ENCODE peak calls at places on chromosomes 12 and 14, in seven cellular contexts. E is PC-9, D is mucosa of descending colon, G is lung, H is small intestine, F is Peyer's patch, X is neural progenitor cell. C is an unnamed sample.

GRCh38 chr12:94941440-94941862 is 62.0 kb downstream of the NDUFA12 start:
- DNase-seq in E (no peak), D (no peak), G (peak; percentile 29), H (no peak), F (no peak), X (peak; percentile 11), C (peak; percentile 29)

GRCh38 chr12:89195470-89195869 is 156.8 kb downstream of the DUSP6 start:
- DNase-seq in E (no peak), D (no peak), G (no peak), H (no peak), F (no peak), X (no peak), C (no peak)

GRCh38 chr14:50383618-50384225 is 13.0 kb downstream of the CDKL1 start:
- DNase-seq in E (no peak), D (no peak), G (no peak), H (peak; percentile 32), F (no peak), X (peak; percentile 60), C (no peak)

GRCh38 chr14:68734231-68734732 is 58.6 kb downstream of the ZFP36L1 start:
- DNase-seq in E (no peak), D (no peak), G (no peak), H (peak; percentile 49), F (no peak), X (no peak), C (no peak)

GRCh38 chr14:91374897-91375747 is 42.5 kb downstream of the CCDC88C start:
- DNase-seq in E (no peak), D (no peak), G (no peak), H (no peak), F (no peak), X (peak; percentile 87), C (no peak)

GRCh38 chr12:20007331-20007730 is 361.0 kb upstream of the PDE3A start:
- DNase-seq in E (no peak), D (no peak), G (no peak), H (no peak), F (no peak), X (no peak), C (no peak)

GRCh38 chr14:45125754-45126153 is 8.5 kb downstream of the FKBP3 start:
- DNase-seq in E (no peak), D (no peak), G (no peak), H (no peak), F (no peak), X (no peak), C (no peak)

GRCh38 chr14:51202914-51203665 is 37.0 kb upstream of the TMX1 start:
- DNase-seq in E (no peak), D (no peak), G (no peak), H (no peak), F (no peak), X (no peak), C (no peak)

GRCh38 chr14:49892301-49892635 is 614 bp upstream of the ARF6 start:
- DNase-seq in E (no peak), D (no peak), G (peak; percentile 60), H (peak; percentile 76), F (no peak), X (no peak), C (peak; percentile 74)

GRCh38 chr14:50529288-50530179 is 2.8 kb downstream of the MAP4K5 start:
- DNase-seq in E (no peak), D (no peak), G (no peak), H (no peak), F (no peak), X (no peak), C (no peak)

GRCh38 chr12:43285248-43285647 is 266.8 kb downstream of the ADAMTS20 start:
- DNase-seq in E (peak; percentile 42), D (no peak), G (no peak), H (no peak), F (no peak), X (no peak), C (no peak)

GRCh38 chr14:68789798-68790655 is 2.8 kb downstream of the ZFP36L1 start:
- DNase-seq in E (no peak), D (peak; percentile 60), G (no peak), H (peak; percentile 31), F (peak; percentile 67), X (peak; percentile 26), C (peak; percentile 52)

GRCh38 chr12:39824505-39825198 is 205.0 kb upstream of the ABCD2 start:
- DNase-seq in E (no peak), D (no peak), G (no peak), H (no peak), F (no peak), X (no peak), C (no peak)

GRCh38 chr12:49040364-49040855 is 20.2 kb downstream of the KMT2D start:
- DNase-seq in E (no peak), D (peak; percentile 20), G (no peak), H (no peak), F (no peak), X (no peak), C (no peak)

GRCh38 chr12:2165021-2165420 is 112.2 kb downstream of the CACNA1C start:
- DNase-seq in E (no peak), D (no peak), G (no peak), H (no peak), F (no peak), X (no peak), C (no peak)

GRCh38 chr14:68014771-68015170 is 195.2 kb downstream of the RAD51B start:
- DNase-seq in E (no peak), D (no peak), G (no peak), H (no peak), F (no peak), X (no peak), C (no peak)

GRCh38 chr14:51004801-51005526 is 60.7 kb upstream of the PYGL start:
- DNase-seq in E (no peak), D (no peak), G (no peak), H (no peak), F (no peak), X (no peak), C (no peak)

GRCh38 chr12:94435511-94435927 is 24.1 kb downstream of the CEP83 start:
- DNase-seq in E (no peak), D (no peak), G (no peak), H (no peak), F (no peak), X (peak; percentile 4), C (no peak)

GRCh38 chr12:104507672-104508071 is 50.9 kb downstream of the CHST11 start:
- DNase-seq in E (no peak), D (no peak), G (no peak), H (no peak), F (no peak), X (no peak), C (no peak)
- H3K4me1 ChIP-seq in E (peaks cover 8% of the 10 kb centered on the region), D (peaks cover 7% of the 10 kb centered on the region), G (peaks cover 28% of the 10 kb centered on the region), H (peaks cover 2% of the 10 kb centered on the region), F (no peaks in the 10 kb centered on the region), X (peaks cover 10% of the 10 kb centered on the region), C (no peaks in the 10 kb centered on the region)

GRCh38 chr12:51869490-51869865 is 18.4 kb upstream of the ANKRD33 start:
- DNase-seq in E (no peak), D (no peak), G (no peak), H (no peak), F (no peak), X (peak; percentile 49), C (no peak)

GRCh38 chr12:51871126-51871525 is 16.8 kb upstream of the ANKRD33 start:
- DNase-seq in E (no peak), D (no peak), G (no peak), H (no peak), F (no peak), X (no peak), C (no peak)

GRCh38 chr12:51867796-51868428 is 19.4 kb upstream of the FIGNL2 start:
- DNase-seq in E (no peak), D (peak; percentile 11), G (no peak), H (no peak), F (no peak), X (no peak), C (no peak)

GRCh38 chr12:51869931-51870330 is 18.0 kb upstream of the ANKRD33 start:
- DNase-seq in E (no peak), D (no peak), G (no peak), H (no peak), F (no peak), X (no peak), C (no peak)

GRCh38 chr12:51868821-51869489 is 18.9 kb upstream of the ANKRD33 start:
- DNase-seq in E (no peak), D (no peak), G (no peak), H (peak; percentile 27), F (no peak), X (peak; percentile 52), C (no peak)
- H3K4me1 ChIP-seq in E (no peaks in the 10 kb centered on the region), D (peaks cover 11% of the 10 kb centered on the region), G (peaks cover 14% of the 10 kb centered on the region), H (peaks cover 2% of the 10 kb centered on the region), F (no peaks in the 10 kb centered on the region), X (peaks cover 49% of the 10 kb centered on the region), C (peaks cover 3% of the 10 kb centered on the region)

GRCh38 chr14:103353391-103353790 is 19.4 kb downstream of the EIF5 start:
- DNase-seq in E (no peak), D (no peak), G (no peak), H (no peak), F (no peak), X (no peak), C (no peak)
- H3K4me1 ChIP-seq in E (peaks cover 36% of the 10 kb centered on the region), D (no peaks in the 10 kb centered on the region), G (peaks cover 2% of the 10 kb centered on the region), H (no peaks in the 10 kb centered on the region), F (no peaks in the 10 kb centered on the region), X (no peaks in the 10 kb centered on the region), C (no peaks in the 10 kb centered on the region)

GRCh38 chr12:132268674-132269073 is 60.7 kb downstream of the GALNT9 start:
- DNase-seq in E (no peak), D (no peak), G (no peak), H (no peak), F (no peak), X (no peak), C (no peak)
- H3K4me1 ChIP-seq in E (no peaks in the 10 kb centered on the region), D (no peaks in the 10 kb centered on the region), G (no peaks in the 10 kb centered on the region), H (no peaks in the 10 kb centered on the region), F (no peaks in the 10 kb centered on the region), X (no peaks in the 10 kb centered on the region), C (no peaks in the 10 kb centered on the region)

GRCh38 chr14:24438198-24439095 is 4.1 kb downstream of the SDR39U1 start:
- DNase-seq in E (no peak), D (no peak), G (no peak), H (no peak), F (no peak), X (no peak), C (no peak)
- H3K4me1 ChIP-seq in E (no peaks in the 10 kb centered on the region), D (peaks cover 22% of the 10 kb centered on the region), G (peaks cover 7% of the 10 kb centered on the region), H (peaks cover 7% of the 10 kb centered on the region), F (peaks cover 4% of the 10 kb centered on the region), X (peaks cover 9% of the 10 kb centered on the region), C (peaks cover 25% of the 10 kb centered on the region)

GRCh38 chr14:31877333-31877798 is 199.7 kb upstream of the ARHGAP5 start:
- DNase-seq in E (no peak), D (no peak), G (no peak), H (no peak), F (no peak), X (no peak), C (no peak)
- H3K4me1 ChIP-seq in E (peaks cover 4% of the 10 kb centered on the region), D (no peaks in the 10 kb centered on the region), G (peaks cover 4% of the 10 kb centered on the region), H (no peaks in the 10 kb centered on the region), F (no peaks in the 10 kb centered on the region), X (no peaks in the 10 kb centered on the region), C (no peaks in the 10 kb centered on the region)

GRCh38 chr14:95681153-95681552 is 5.1 kb upstream of the TCL1B start:
- DNase-seq in E (no peak), D (no peak), G (no peak), H (no peak), F (no peak), X (no peak), C (no peak)
- H3K4me1 ChIP-seq in E (no peaks in the 10 kb centered on the region), D (no peaks in the 10 kb centered on the region), G (no peaks in the 10 kb centered on the region), H (no peaks in the 10 kb centered on the region), F (no peaks in the 10 kb centered on the region), X (peaks cover 12% of the 10 kb centered on the region), C (no peaks in the 10 kb centered on the region)